ENCODE peak calls at places on chromosomes 5 and 9, in six cellular contexts. J, S, Z, V, B and O are unnamed samples.

GRCh38 chr9:131559416-131560000 is 14.2 kb downstream of the PRRT1B start:
- DNase-seq in J (no peak), S (no peak), Z (no peak), V (no peak), B (no peak), O (no peak)

GRCh38 chr9:115551396-115551795 is 433.4 kb upstream of the TNC start:
- DNase-seq in J (no peak), S (no peak), Z (no peak), V (no peak), B (no peak), O (no peak)

GRCh38 chr5:108910627-108911026 is 162.9 kb downstream of the FER start:
- DNase-seq in J (no peak), S (no peak), Z (no peak), V (no peak), B (no peak), O (no peak)

GRCh38 chr5:143826909-143827514 is 15.1 kb downstream of the HMHB1 start:
- DNase-seq in J (no peak), S (no peak), Z (no peak), V (no peak), B (no peak), O (no peak)

GRCh38 chr5:65198777-65199120 is 283.0 kb downstream of the ADAMTS6 start:
- DNase-seq in J (no peak), S (no peak), Z (no peak), V (no peak), B (no peak), O (no peak)

GRCh38 chr9:107000218-107000617 is 137.3 kb downstream of the ZNF462 start:
- DNase-seq in J (no peak), S (no peak), Z (no peak), V (no peak), B (no peak), O (no peak)

GRCh38 chr9:106718996-106719395 is 144.0 kb upstream of the ZNF462 start:
- DNase-seq in J (no peak), S (no peak), Z (no peak), V (no peak), B (no peak), O (no peak)

GRCh38 chr5:32096891-32097592 is 77.1 kb downstream of the GOLPH3 start:
- DNase-seq in J (no peak), S (no peak), Z (no peak), V (no peak), B (peak), O (no peak)

GRCh38 chr5:140038373-140038957 is 4.6 kb downstream of the NRG2 start:
- DNase-seq in J (no peak), S (no peak), Z (no peak), V (no peak), B (no peak), O (no peak)

GRCh38 chr5:21452429-21452828 is 1400.7 kb downstream of the CDH12 start:
- DNase-seq in J (no peak), S (no peak), Z (no peak), V (no peak), B (no peak), O (no peak)

GRCh38 chr5:59648949-59649921 is 244.3 kb downstream of the PDE4D start:
- DNase-seq in J (peak), S (no peak), Z (no peak), V (no peak), B (no peak), O (no peak)

GRCh38 chr9:18485691-18486090 is 11.7 kb downstream of the ADAMTSL1 start:
- DNase-seq in J (no peak), S (no peak), Z (no peak), V (no peak), B (no peak), O (no peak)

GRCh38 chr9:131776473-131776872 is 36.6 kb upstream of the RAPGEF1 start:
- DNase-seq in J (no peak), S (no peak), Z (no peak), V (peak), B (no peak), O (no peak)

GRCh38 chr9:17839744-17840143 is 260.9 kb downstream of the SH3GL2 start:
- DNase-seq in J (no peak), S (no peak), Z (no peak), V (no peak), B (no peak), O (no peak)

GRCh38 chr5:60205071-60205470 is 311.5 kb upstream of the PDE4D start:
- DNase-seq in J (no peak), S (no peak), Z (no peak), V (no peak), B (no peak), O (no peak)

GRCh38 chr5:76378355-76378754 is 24.7 kb upstream of the IQGAP2 start:
- DNase-seq in J (no peak), S (no peak), Z (no peak), V (no peak), B (no peak), O (no peak)

GRCh38 chr9:108813951-108814601 is 41.7 kb downstream of the ACTL7B start:
- DNase-seq in J (no peak), S (no peak), Z (no peak), V (no peak), B (peak), O (no peak)

GRCh38 chr5:59838067-59838466 is 55.5 kb downstream of the PDE4D start:
- DNase-seq in J (no peak), S (no peak), Z (no peak), V (no peak), B (no peak), O (no peak)

GRCh38 chr5:134905246-134905996 is 490 bp downstream of the PCBD2 start:
- DNase-seq in J (peak), S (peak), Z (peak), V (no peak), B (peak), O (peak)

GRCh38 chr5:134902071-134902801 is 2.7 kb upstream of the PCBD2 start:
- DNase-seq in J (no peak), S (peak), Z (no peak), V (no peak), B (no peak), O (no peak)

GRCh38 chr5:134906811-134907210 is 1.9 kb downstream of the PCBD2 start:
- DNase-seq in J (no peak), S (no peak), Z (no peak), V (no peak), B (no peak), O (no peak)

DNA sequence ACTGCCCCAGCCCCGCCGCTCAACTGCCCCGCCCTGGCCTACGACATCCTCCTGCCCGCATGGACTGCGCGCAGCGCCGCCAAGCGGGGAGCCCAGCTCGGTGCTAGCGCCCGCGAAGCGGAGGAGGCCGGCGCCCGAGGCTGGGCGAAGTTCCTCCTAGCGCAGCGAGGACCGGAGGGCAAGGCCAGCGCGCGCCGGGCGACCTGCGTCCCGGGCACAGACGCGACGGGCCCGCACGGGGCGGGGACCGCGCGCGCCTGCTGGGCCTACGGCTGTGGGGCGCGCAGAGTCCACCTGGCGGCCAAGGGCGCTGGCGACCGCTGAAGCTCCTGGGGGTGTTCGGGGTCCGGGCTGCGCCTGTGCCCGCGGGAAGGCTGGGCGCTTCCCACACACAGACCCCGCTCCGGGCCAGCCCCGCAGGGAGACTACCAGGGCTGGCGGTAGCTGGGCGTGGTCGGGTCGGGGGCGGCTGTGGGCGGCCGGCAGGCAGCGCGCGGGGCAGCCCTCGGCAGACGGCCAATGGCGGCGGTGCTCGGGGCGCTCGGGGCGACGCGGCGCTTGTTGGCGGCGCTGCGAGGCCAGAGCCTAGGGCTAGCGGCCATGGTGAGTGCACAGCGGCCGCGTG is at the start of gene PCBD2:
- DNase-seq in J (peak), S (peak), Z (peak), V (peak), B (peak), O (peak)
- TF ChIP-seq POLR2A in J (peak), S (no peak), Z (no peak), V (no peak), B (peak), O (no peak)

DNA sequence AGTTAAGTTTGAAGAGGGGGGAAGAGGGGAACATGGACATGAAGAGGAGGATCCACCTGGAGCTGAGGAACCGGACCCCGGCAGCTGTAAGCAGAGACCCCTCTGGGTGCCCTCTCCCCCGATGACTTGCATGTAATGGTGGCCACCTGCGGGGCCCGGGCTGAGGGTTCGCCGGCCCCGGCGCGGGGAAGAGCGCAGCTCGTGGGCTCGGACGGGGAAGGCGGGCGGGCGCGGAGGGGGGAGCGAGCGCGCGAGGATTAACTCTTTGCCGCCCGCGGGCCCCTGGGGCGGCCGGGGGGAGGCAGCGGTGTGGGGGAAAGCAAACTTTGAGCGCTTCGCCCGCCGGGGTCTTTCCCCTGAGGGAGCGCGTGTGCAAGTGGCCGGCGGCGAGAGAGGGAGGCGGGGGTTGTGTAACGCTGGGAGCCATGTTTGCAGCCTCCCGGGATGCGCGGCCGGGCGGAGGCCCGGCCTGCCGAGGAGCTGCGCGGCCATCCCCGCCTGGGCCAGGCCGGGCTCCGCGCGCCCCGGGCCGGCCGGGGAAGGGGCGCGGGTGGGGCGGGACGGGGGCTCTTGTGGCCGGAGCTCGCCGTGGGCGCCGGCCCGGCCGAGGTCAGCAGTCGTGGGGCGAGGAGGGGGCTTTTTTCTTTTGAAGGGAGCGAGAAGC is 515 bp downstream of the ANP32B start:
- DNase-seq in J (peak), S (peak), Z (peak), V (peak), B (peak), O (peak)
- TF ChIP-seq POLR2A in J (no peak), S (no peak), Z (no peak), V (peak), B (peak), O (no peak)

GRCh38 chr9:34252016-34252415 is 73.2 kb downstream of the UBAP1 start:
- DNase-seq in J (no peak), S (no peak), Z (no peak), V (no peak), B (no peak), O (no peak)

GRCh38 chr9:34252670-34253459 is 74.0 kb downstream of the UBAP1 start:
- DNase-seq in J (no peak), S (peak), Z (no peak), V (peak), B (peak), O (peak)

GRCh38 chr9:34254966-34255825 is 73.9 kb downstream of the KIF24 start:
- DNase-seq in J (no peak), S (no peak), Z (peak), V (peak), B (peak), O (peak)

GRCh38 chr9:34254141-34254913 is 74.7 kb downstream of the KIF24 start:
- DNase-seq in J (no peak), S (no peak), Z (peak), V (peak), B (peak), O (peak)

DNA sequence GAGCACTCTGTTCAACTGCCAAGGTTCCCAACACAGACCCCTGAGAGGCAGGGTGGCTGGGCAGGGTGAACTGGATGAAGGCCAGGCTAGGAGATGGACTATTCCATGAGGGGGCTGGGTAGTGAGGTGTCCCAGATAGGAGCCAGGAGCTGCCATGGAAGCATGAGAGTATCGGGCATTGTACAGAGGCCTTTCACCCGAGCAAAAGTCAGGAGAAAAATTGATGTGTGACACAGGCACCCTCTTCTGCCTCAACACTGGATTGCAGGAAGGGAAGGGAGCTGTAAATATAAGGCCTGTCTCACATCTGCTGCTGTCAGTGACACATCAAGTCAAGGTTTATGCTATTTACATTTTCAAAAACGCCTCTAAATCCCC is 74.6 kb downstream of the UBAP1 start:
- DNase-seq in J (no peak), S (no peak), Z (peak), V (peak), B (peak), O (peak)
- TF ChIP-seq POLR2A in J (no peak), S (no peak), Z (no peak), V (no peak), B (no peak), O (no peak)

DNA sequence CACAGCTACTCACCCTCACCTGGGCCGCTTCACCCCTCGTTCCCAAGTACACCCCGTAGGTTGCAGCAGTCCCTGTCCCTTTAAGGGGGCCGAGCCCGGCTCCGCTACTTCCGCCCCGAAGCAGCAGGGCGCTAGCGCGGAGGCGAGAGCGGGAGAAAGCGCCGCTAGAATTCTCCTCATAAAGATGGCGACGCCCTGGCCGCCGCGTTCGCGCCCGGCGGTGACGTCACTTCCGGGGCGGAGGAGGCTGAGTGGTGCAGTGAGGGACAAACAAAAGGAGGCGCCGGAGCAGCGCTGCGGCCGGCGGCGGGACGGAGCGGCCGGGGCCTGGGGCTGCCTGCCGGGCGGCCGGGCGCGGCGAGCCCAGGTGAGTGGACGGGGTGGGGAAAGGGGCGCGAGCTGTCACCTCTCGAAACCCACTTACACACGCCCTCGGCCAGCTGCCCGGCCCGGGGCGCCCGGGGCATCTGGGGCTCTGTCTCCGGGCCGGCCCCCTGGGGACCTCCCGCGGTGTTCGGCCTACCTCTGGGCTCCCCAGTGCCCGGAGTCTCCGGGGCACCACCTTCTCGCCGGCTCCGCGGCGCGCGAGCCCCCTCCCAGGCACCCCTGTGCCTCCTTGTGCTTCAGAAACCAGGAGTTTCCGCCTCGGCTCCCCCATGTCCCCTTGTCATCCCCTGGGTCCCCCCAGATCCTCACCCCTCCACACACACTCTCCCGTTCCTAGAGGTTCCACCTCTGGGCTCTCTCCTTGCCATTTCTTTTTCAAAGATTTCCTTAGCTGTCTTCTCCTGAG is at the start of the genes KYAT1 and LRRC8A:
- DNase-seq in J (peak), S (peak), Z (peak), V (peak), B (peak), O (peak)
- TF ChIP-seq POLR2A in J (no peak), S (no peak), Z (peak), V (peak), B (peak), O (no peak)

GRCh38 chr5:132830436-132831094 is at the start of gene SHROOM1:
- DNase-seq in J (peak), S (peak), Z (no peak), V (peak), B (no peak), O (no peak)
- TF ChIP-seq POLR2A in J (peak), S (no peak), Z (peak), V (no peak), B (no peak), O (no peak)

DNA sequence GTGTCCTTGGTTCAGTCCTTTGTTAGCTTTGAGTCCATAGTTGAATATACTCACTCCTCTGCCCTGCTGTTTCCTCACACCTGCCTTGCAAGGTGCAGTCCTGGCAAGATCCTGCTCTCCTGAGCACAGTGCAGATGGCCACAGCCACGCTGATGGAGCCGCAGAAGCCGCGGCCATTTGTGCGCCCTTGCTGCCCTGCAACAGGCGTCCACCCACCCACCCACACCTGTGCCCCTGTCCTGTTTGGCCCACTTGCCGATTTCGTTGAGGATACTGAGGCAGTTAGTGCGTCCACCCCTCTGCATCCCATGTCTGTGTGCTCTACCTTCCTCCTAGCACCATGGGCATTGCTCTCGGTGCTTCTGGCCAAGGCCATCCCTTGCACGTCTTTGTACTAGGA is 51.1 kb upstream of the LRRTM2 start:
- DNase-seq in J (no peak), S (no peak), Z (no peak), V (no peak), B (no peak), O (no peak)
- TF ChIP-seq POLR2A in J (no peak), S (no peak), Z (no peak), V (no peak), B (no peak), O (no peak)

DNA sequence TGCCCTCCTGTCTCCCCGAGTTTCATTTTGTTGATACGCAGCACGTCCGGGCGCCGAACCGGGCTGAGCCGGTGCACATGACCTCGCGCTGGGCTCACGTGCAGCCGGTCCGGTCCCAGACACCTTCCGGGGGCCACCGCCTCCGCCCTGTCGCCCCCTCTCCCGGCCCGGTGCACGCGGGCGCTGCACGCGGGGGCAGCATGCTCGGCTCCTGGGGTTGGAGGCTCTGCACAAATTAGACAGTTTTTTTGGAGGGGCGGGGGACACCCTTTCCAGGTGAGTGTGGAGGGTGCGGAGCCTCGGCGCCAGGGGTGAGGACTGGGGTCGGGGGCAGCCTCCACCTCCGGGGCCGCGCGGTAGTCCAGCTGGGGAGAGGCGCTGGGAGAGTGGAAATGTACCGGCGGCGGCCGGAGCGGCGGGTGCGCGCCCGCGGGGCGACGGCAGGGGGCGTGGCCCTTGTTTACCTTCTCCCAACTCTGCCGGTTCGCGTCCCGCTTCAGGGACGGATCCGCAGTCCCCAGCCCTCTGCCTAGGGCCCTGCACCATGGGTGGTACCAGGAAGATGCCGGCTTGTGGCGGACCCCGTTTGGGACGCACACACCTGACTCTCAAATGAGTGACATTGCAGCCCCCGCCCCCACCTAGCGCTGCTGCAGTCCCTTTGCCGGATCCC is 1.1 kb downstream of the JADE2 start:
- DNase-seq in J (peak), S (peak), Z (peak), V (peak), B (peak), O (peak)
- TF ChIP-seq POLR2A in J (no peak), S (no peak), Z (peak), V (no peak), B (no peak), O (peak)